ENCODE peak calls at places on chromosomes 11 and 22, in five cellular contexts. P is upper lobe of right lung, Q is colonic mucosa, D is H1, Y is astrocyte. X is an unnamed sample. For H3K36me3, the result is how much of the 10 kb centered on the place peaks cover.

GRCh38 chr22:29037340-29037932 is 24.2 kb downstream of the C22orf31 start:
- DNase-seq in P (no peak), Q (no peak), D (no peak), Y (no peak), X (no peak)

GRCh38 chr11:77411238-77411637 is 62.7 kb downstream of the PAK1 start:
- DNase-seq in P (peak), Q (peak), D (no peak), Y (peak), X (no peak)

GRCh38 chr11:75338516-75339218 is 12.8 kb downstream of the ARRB1 start:
- DNase-seq in P (no peak), Q (no peak), D (no peak), Y (peak), X (no peak)

GRCh38 chr11:62370743-62371440 is 33.6 kb downstream of the ASRGL1 start:
- DNase-seq in P (peak), Q (peak), D (no peak), Y (no peak), X (no peak)

GRCh38 chr11:104705475-104706195 is 192.6 kb downstream of the CASP12 start:
- DNase-seq in P (no peak), Q (peak), D (no peak), Y (peak), X (peak)

GRCh38 chr11:47178305-47178704 is 1.6 kb upstream of the ARFGAP2 start:
- DNase-seq in P (no peak), Q (no peak), D (no peak), Y (no peak), X (no peak)

GRCh38 chr11:94519478-94520084 is 7.3 kb downstream of the C11orf97 start:
- DNase-seq in P (no peak), Q (no peak), D (no peak), Y (no peak), X (peak)

GRCh38 chr11:102343789-102344188 is 3.2 kb upstream of the BIRC2 start:
- DNase-seq in P (no peak), Q (no peak), D (no peak), Y (peak), X (no peak)

GRCh38 chr11:16352707-16353106 is 3.6 kb downstream of the SOX6 start:
- DNase-seq in P (no peak), Q (no peak), D (no peak), Y (no peak), X (no peak)

GRCh38 chr11:131819845-131820244 is 449.4 kb downstream of the NTM start:
- DNase-seq in P (no peak), Q (no peak), D (no peak), Y (no peak), X (no peak)

GRCh38 chr11:106077609-106078517 is at the start of gene AASDHPPT:
- DNase-seq in P (no peak), Q (peak), D (no peak), Y (peak), X (peak)

GRCh38 chr11:47351159-47352126 is 1.1 kb downstream of the MYBPC3 start:
- DNase-seq in P (no peak), Q (no peak), D (no peak), Y (no peak), X (no peak)

GRCh38 chr11:17606206-17607082 is 59.4 kb downstream of the OTOG start:
- DNase-seq in P (no peak), Q (no peak), D (no peak), Y (no peak), X (no peak)

GRCh38 chr11:88102595-88102929 is 72.7 kb downstream of the RAB38 start:
- DNase-seq in P (no peak), Q (no peak), D (no peak), Y (no peak), X (no peak)

GRCh38 chr11:62337682-62338181 is 484 bp downstream of the ASRGL1 start:
- DNase-seq in P (peak), Q (peak), D (no peak), Y (no peak), X (no peak)

GRCh38 chr11:57444362-57445074 is 15.8 kb upstream of the RTN4RL2 start:
- DNase-seq in P (no peak), Q (peak), D (no peak), Y (no peak), X (no peak)

GRCh38 chr22:29734853-29735252 is 15.1 kb downstream of the CABP7 start:
- DNase-seq in P (no peak), Q (no peak), D (peak), Y (no peak), X (no peak)

GRCh38 chr11:76654310-76654851 is 16.2 kb downstream of the LRRC32 start:
- DNase-seq in P (no peak), Q (peak), D (no peak), Y (peak), X (no peak)

GRCh38 chr11:9575531-9576240 is 2.2 kb downstream of the WEE1 start:
- DNase-seq in P (no peak), Q (no peak), D (no peak), Y (peak), X (peak)

GRCh38 chr11:86553322-86553721 is 119.1 kb downstream of the ME3 start:
- DNase-seq in P (no peak), Q (peak), D (no peak), Y (no peak), X (no peak)

GRCh38 chr11:26960265-26960664 is 33.6 kb upstream of the FIBIN start:
- DNase-seq in P (no peak), Q (no peak), D (no peak), Y (peak), X (no peak)

GRCh38 chr22:24969588-24970301 is 17.2 kb downstream of the KIAA1671 start:
- DNase-seq in P (no peak), Q (peak), D (no peak), Y (peak), X (no peak)

GRCh38 chr22:44883011-44883421 is 126.8 kb downstream of the PHF21B start:
- DNase-seq in P (peak), Q (no peak), D (no peak), Y (no peak), X (no peak)

GRCh38 chr11:47765086-47765485 is 2.1 kb downstream of the FNBP4 start:
- DNase-seq in P (no peak), Q (no peak), D (no peak), Y (peak), X (peak)

GRCh38 chr11:34502949-34503348 is 10.6 kb downstream of the ELF5 start:
- DNase-seq in P (no peak), Q (no peak), D (no peak), Y (peak), X (no peak)

GRCh38 chr11:134331565-134332188 is at the start of gene GLB1L2:
- DNase-seq in P (peak), Q (peak), D (peak), Y (no peak), X (no peak)

GRCh38 chr22:45428391-45429385 is 15.2 kb downstream of the RIBC2 start:
- DNase-seq in P (peak), Q (no peak), D (no peak), Y (no peak), X (no peak)

GRCh38 chr11:60831501-60832079 is 10.3 kb upstream of the CCDC86 start:
- DNase-seq in P (no peak), Q (no peak), D (no peak), Y (peak), X (no peak)

GRCh38 chr22:46587067-46587471 is 33.1 kb upstream of the GRAMD4 start:
- DNase-seq in P (no peak), Q (no peak), D (no peak), Y (no peak), X (peak)

GRCh38 chr22:22230438-22230837 is 14.1 kb upstream of the VPREB1 start:
- DNase-seq in P (no peak), Q (no peak), D (no peak), Y (no peak), X (no peak)

GRCh38 chr22:22229683-22230420 is 14.7 kb upstream of the VPREB1 start:
- DNase-seq in P (no peak), Q (no peak), D (no peak), Y (no peak), X (no peak)

GRCh38 chr22:22228421-22228820 is 16.2 kb upstream of the VPREB1 start:
- DNase-seq in P (no peak), Q (no peak), D (no peak), Y (no peak), X (no peak)

GRCh38 chr22:22228921-22229320 is 15.7 kb upstream of the VPREB1 start:
- DNase-seq in P (no peak), Q (no peak), D (no peak), Y (no peak), X (no peak)

GRCh38 chr22:22226448-22227187 is 18.0 kb upstream of the VPREB1 start:
- DNase-seq in P (no peak), Q (no peak), D (no peak), Y (no peak), X (no peak)
- H3K36me3 ChIP-seq in P (under half), Q (under half), D (under half), Y (under half), X (under half)

DNA sequence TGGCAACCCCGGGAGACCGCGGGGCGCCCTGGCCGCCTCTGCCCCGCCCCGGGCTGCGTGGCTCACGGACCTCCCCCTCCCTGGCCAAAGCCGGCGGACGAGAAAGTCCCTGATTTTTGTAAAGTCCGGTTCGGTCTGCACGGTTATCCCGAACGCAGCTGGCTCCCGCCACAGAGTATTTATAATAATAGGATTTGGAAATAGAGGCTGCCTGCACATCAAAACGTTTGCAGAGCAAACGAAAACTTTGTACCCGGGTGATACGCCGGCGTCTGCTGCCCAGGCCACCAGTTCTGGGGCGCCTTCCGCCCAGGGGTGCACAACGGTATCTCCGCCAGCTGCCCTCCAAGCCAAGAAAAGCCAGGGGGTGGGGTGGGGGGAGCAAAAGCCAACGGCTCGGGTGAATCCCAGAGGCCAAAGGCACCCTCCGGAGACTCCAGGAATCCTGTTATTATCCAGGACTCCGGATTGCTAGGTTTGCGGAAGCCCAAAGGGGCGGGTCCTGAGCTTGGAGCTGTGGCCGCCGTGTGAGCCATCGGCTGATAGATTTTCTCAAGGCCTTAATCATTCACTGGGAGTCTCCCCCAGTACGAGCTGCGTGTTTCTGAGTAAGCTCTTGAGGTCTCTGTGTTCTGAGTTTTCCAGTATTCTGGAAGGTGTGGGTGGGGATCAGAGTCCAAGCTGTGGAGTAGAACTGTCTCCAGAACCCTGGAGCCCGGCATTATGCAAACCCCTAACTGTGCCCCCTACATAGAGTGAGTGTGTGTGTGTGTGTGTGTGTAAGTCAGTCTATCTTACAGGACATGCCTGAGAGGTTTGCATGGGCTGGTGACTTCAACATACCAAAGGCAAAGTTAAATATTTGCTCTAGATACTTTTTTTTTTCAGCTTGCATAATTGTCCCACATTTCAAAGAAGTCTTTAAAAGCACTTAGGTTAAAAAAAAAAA is 679 bp upstream of the SHANK2 start:
- DNase-seq in P (peak), Q (peak), D (peak), Y (peak), X (no peak)
- H3K27ac ChIP-seq in P (peak), Q (peak), D (no peak), Y (no peak), X (no peak)

GRCh38 chr22:43128928-43129424 is 14.2 kb downstream of the MCAT start:
- DNase-seq in P (no peak), Q (peak), D (peak), Y (no peak), X (peak)
- H3K4me3 ChIP-seq in P (no peak), Q (peak), D (no peak), Y (no peak), X (peak)

GRCh38 chr22:19406846-19407245 is 24.7 kb downstream of the HIRA start:
- DNase-seq in P (no peak), Q (no peak), D (no peak), Y (no peak), X (no peak)

GRCh38 chr22:19405652-19406051 is 25.9 kb downstream of the HIRA start:
- DNase-seq in P (no peak), Q (no peak), D (no peak), Y (no peak), X (no peak)

GRCh38 chr22:19404676-19405075 is 26.9 kb downstream of the HIRA start:
- DNase-seq in P (no peak), Q (no peak), D (no peak), Y (no peak), X (no peak)

GRCh38 chr22:19406281-19406811 is 25.2 kb downstream of the HIRA start:
- DNase-seq in P (no peak), Q (no peak), D (no peak), Y (no peak), X (no peak)

GRCh38 chr22:19405133-19405532 is 26.4 kb downstream of the HIRA start:
- DNase-seq in P (no peak), Q (no peak), D (no peak), Y (no peak), X (no peak)
- H3K36me3 ChIP-seq in P (half or more), Q (under half), D (under half), Y (under half), X (half or more)

GRCh38 chr11:2827256-2827655 is 58.3 kb downstream of the CDKN1C start:
- DNase-seq in P (no peak), Q (no peak), D (no peak), Y (peak), X (no peak)
- H3K27ac ChIP-seq in P (peak), Q (no peak), D (no peak), Y (peak), X (no peak)

GRCh38 chr11:119585038-119585666 is 143.8 kb downstream of the NECTIN1 start:
- DNase-seq in P (no peak), Q (peak), D (peak), Y (no peak), X (no peak)
- H3K4me3 ChIP-seq in P (peak), Q (peak), D (peak), Y (peak), X (no peak)

GRCh38 chr11:72984448-72985077 is 157.6 kb downstream of the FCHSD2 start:
- DNase-seq in P (no peak), Q (no peak), D (no peak), Y (no peak), X (no peak)

GRCh38 chr11:72983560-72983959 is 158.6 kb downstream of the FCHSD2 start:
- DNase-seq in P (no peak), Q (no peak), D (no peak), Y (no peak), X (no peak)

GRCh38 chr11:72985645-72986044 is 156.5 kb downstream of the FCHSD2 start:
- DNase-seq in P (no peak), Q (no peak), D (no peak), Y (no peak), X (no peak)

GRCh38 chr11:72981067-72981466 is 161.1 kb downstream of the FCHSD2 start:
- DNase-seq in P (no peak), Q (no peak), D (no peak), Y (no peak), X (no peak)

GRCh38 chr11:72982286-72982685 is 159.8 kb downstream of the FCHSD2 start:
- DNase-seq in P (no peak), Q (no peak), D (no peak), Y (no peak), X (no peak)
- H3K36me3 ChIP-seq in P (under half), Q (under half), D (under half), Y (under half), X (half or more)

DNA sequence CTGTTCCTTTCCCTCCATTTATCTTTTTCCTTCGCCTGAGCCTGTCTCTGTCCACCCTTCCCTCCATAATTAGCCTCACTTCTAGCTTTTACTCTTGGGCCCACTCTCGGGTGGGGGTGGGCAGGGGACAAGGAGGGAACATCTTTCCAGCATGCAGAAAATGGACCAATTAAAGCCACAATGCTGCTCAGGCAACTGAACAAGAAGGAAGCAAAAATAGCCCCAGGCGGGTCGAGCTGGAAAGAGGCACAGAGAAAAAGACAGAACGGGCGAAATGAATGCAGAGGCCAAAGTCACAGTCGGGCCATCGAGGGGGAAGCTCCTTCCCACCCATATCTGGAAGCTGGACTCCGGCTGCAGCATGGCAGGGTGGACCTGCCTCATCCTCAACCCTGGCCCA is 58.7 kb upstream of the PRDM11 start:
- DNase-seq in P (no peak), Q (no peak), D (no peak), Y (no peak), X (no peak)
- H3K27ac ChIP-seq in P (peak), Q (peak), D (no peak), Y (no peak), X (no peak)

X was measured in OCI-LY7.